ENCODE peak calls at places on chromosomes 3 and 15, in six cellular contexts. W is heart right ventricle; Z is fibroblast of the conjunctiva; H is osteocyte; A is activated naive CD4-positive, alpha-beta T cell; J is ACHN. K is an unnamed sample.

GRCh38 chr3:150170843-150171513 is 200.3 kb upstream of the PFN2 start:
- DNase-seq in J (no peak), H (no peak), Z (no peak), A (no peak), W (peak), K (no peak)

GRCh38 chr3:158094235-158094916 is 11.8 kb downstream of the SHOX2 start:
- DNase-seq in A (no peak), W (peak), H (no peak), J (no peak), Z (no peak), K (no peak)

GRCh38 chr3:124831631-124832184 is 55.5 kb downstream of the ITGB5 start:
- DNase-seq in H (no peak), A (no peak), Z (no peak), W (no peak), J (no peak), K (no peak)

GRCh38 chr15:99361541-99362185 is 110.4 kb downstream of the LRRC28 start:
- DNase-seq in J (no peak), H (no peak), Z (peak), W (no peak), A (no peak), K (no peak)

GRCh38 chr15:31062310-31062964 is 39.1 kb downstream of the TRPM1 start:
- DNase-seq in Z (no peak), J (no peak), A (no peak), W (no peak), H (no peak), K (no peak)

GRCh38 chr15:94524565-94524964 is 293.2 kb downstream of the MCTP2 start:
- DNase-seq in H (no peak), A (no peak), Z (no peak), W (no peak), J (no peak), K (no peak)

GRCh38 chr15:75673426-75674247 is 25.9 kb downstream of the SNX33 start:
- DNase-seq in W (peak), J (no peak), Z (no peak), A (no peak), H (no peak), K (no peak)

GRCh38 chr3:150763841-150764483 is 993 bp upstream of the SIAH2 start:
- DNase-seq in A (no peak), H (no peak), J (peak), Z (peak), W (peak), K (no peak)

GRCh38 chr3:51538115-51538458 is 432 bp upstream of the RAD54L2 start:
- DNase-seq in J (peak), Z (no peak), H (no peak), A (no peak), W (no peak), K (no peak)

GRCh38 chr3:46297658-46298423 is 55.6 kb downstream of the CCR3 start:
- DNase-seq in H (no peak), Z (no peak), A (no peak), W (no peak), J (no peak), K (no peak)

GRCh38 chr3:197503652-197504051 is 52.1 kb downstream of the BDH1 start:
- DNase-seq in A (no peak), H (no peak), Z (no peak), W (no peak), J (no peak), K (no peak)

GRCh38 chr3:17204049-17204650 is 319.4 kb downstream of the PLCL2 start:
- DNase-seq in A (no peak), W (no peak), Z (no peak), H (no peak), J (no peak), K (no peak)

GRCh38 chr3:16456784-16457415 is 56.6 kb downstream of the RFTN1 start:
- DNase-seq in A (no peak), W (no peak), H (no peak), J (no peak), Z (peak), K (no peak)

GRCh38 chr15:90062023-90062728 is 40.1 kb downstream of the IDH2 start:
- DNase-seq in Z (no peak), A (no peak), J (no peak), W (peak), H (no peak), K (no peak)

GRCh38 chr15:75062706-75063105 is 39.3 kb downstream of the PPCDC start:
- DNase-seq in W (no peak), J (no peak), Z (no peak), H (peak), A (no peak), K (no peak)

GRCh38 chr3:113697192-113698090 is 999 bp upstream of the USF3 start:
- DNase-seq in J (peak), Z (no peak), W (no peak), H (no peak), A (no peak), K (peak)

K was measured in vagina.